ENCODE peak calls at places on chromosome 1, in seven cellular contexts. K is naive B cell; F is ureter; B is stimulated activated CD8-positive, alpha-beta memory T cell treated with anti-CD3 and anti-CD28 coated beads, Interleukin-4, amount 100 ng/mL, for 1 hour; V is NCI-H774; Y is anterior cingulate cortex; I is ovary. R is an unnamed sample.
A peak's percentile ranks its signal among the peaks of the same experiment; 100 is the strongest.

GRCh38 chr1:51313961-51314777 is 16.2 kb downstream of the TTC39A start:
- DNase-seq in K (no peak), F (no peak), B (no peak), V (no peak), Y (no peak), I (no peak), R (no peak)

GRCh38 chr1:85245456-85245855 is 14.0 kb downstream of the C1orf52 start:
- DNase-seq in K (no peak), F (no peak), B (no peak), V (no peak), Y (no peak), I (no peak), R (no peak)

GRCh38 chr1:200873671-200874397 is 1.1 kb downstream of the GPR25 start:
- DNase-seq in K (no peak), F (no peak), B (no peak), V (no peak), Y (no peak), I (no peak), R (no peak)

GRCh38 chr1:156126043-156126700 is 11.7 kb downstream of the LMNA start:
- DNase-seq in K (no peak), F (peak; percentile 95), B (no peak), V (no peak), Y (peak; percentile 26), I (peak; percentile 94), R (peak; percentile 59)

GRCh38 chr1:210251680-210252490 is 19.3 kb downstream of the SERTAD4 start:
- DNase-seq in K (no peak), F (no peak), B (no peak), V (no peak), Y (peak; percentile 57), I (peak; percentile 48), R (no peak)

GRCh38 chr1:19597463-19598309 is 46.4 kb upstream of the NBL1 start:
- DNase-seq in K (peak; percentile 58), F (no peak), B (no peak), V (no peak), Y (no peak), I (no peak), R (peak; percentile 77)

GRCh38 chr1:224198572-224198971 is 15.5 kb downstream of the DEGS1 start:
- DNase-seq in K (no peak), F (no peak), B (no peak), V (no peak), Y (no peak), I (no peak), R (no peak)

GRCh38 chr1:21270086-21270689 is 20.1 kb downstream of the ECE1 start:
- DNase-seq in K (peak; percentile 75), F (no peak), B (peak; percentile 64), V (no peak), Y (peak; percentile 17), I (peak; percentile 74), R (peak; percentile 78)

GRCh38 chr1:161772397-161772796 is 6.3 kb downstream of the ATF6 start:
- DNase-seq in K (no peak), F (no peak), B (no peak), V (no peak), Y (no peak), I (no peak), R (no peak)

GRCh38 chr1:160565568-160565967 is 13.7 kb downstream of the CD84 start:
- DNase-seq in K (no peak), F (no peak), B (no peak), V (no peak), Y (no peak), I (no peak), R (no peak)

GRCh38 chr1:47997289-47998200 is at the start of gene TRABD2B:
- DNase-seq in K (peak; percentile 44), F (peak; percentile 84), B (no peak), V (peak; percentile 65), Y (peak; percentile 70), I (peak; percentile 84), R (peak; percentile 53)

GRCh38 chr1:21524686-21525339 is 15.6 kb downstream of the ALPL start:
- DNase-seq in K (peak; percentile 39), F (no peak), B (no peak), V (no peak), Y (peak; percentile 75), I (no peak), R (no peak)

GRCh38 chr1:111992396-111992985 is 3.0 kb upstream of the KCND3 start:
- DNase-seq in K (no peak), F (no peak), B (no peak), V (no peak), Y (peak; percentile 39), I (no peak), R (no peak)

GRCh38 chr1:89735449-89735848 is 85.4 kb upstream of the LRRC8D start:
- DNase-seq in K (no peak), F (no peak), B (no peak), V (no peak), Y (no peak), I (no peak), R (no peak)

GRCh38 chr1:38512789-38513188 is 346.8 kb downstream of the RRAGC start:
- DNase-seq in K (no peak), F (peak; percentile 53), B (no peak), V (no peak), Y (no peak), I (no peak), R (no peak)

GRCh38 chr1:3471356-3472087 is 17.1 kb downstream of the ARHGEF16 start:
- DNase-seq in K (no peak), F (no peak), B (no peak), V (no peak), Y (peak; percentile 58), I (no peak), R (no peak)

GRCh38 chr1:235943581-235944114 is 76.9 kb upstream of the LYST start:
- DNase-seq in K (no peak), F (no peak), B (no peak), V (no peak), Y (no peak), I (no peak), R (no peak)

GRCh38 chr1:201877877-201878339 is 10.8 kb upstream of the SHISA4 start:
- DNase-seq in K (peak; percentile 21), F (peak; percentile 66), B (no peak), V (no peak), Y (peak; percentile 47), I (peak; percentile 54), R (peak; percentile 71)

GRCh38 chr1:206737729-206738222 is 32.8 kb upstream of the IL19 start:
- DNase-seq in K (no peak), F (no peak), B (no peak), V (no peak), Y (no peak), I (no peak), R (no peak)

GRCh38 chr1:206783506-206783905 is 11.2 kb upstream of the IL10 start:
- DNase-seq in K (no peak), F (no peak), B (no peak), V (no peak), Y (no peak), I (no peak), R (no peak)

GRCh38 chr1:93845554-93846150 is 33.4 kb downstream of the DNTTIP2 start:
- DNase-seq in K (no peak), F (no peak), B (no peak), V (no peak), Y (no peak), I (no peak), R (no peak)

GRCh38 chr1:209704584-209704983 is at the start of gene HSD11B1:
- DNase-seq in K (no peak), F (peak; percentile 81), B (no peak), V (no peak), Y (peak; percentile 64), I (peak; percentile 85), R (no peak)

GRCh38 chr1:200075938-200076546 is 48.5 kb downstream of the NR5A2 start:
- DNase-seq in K (no peak), F (no peak), B (no peak), V (no peak), Y (no peak), I (no peak), R (no peak)

GRCh38 chr1:181113061-181113695 is 24.7 kb downstream of the IER5 start:
- DNase-seq in K (no peak), F (no peak), B (no peak), V (no peak), Y (no peak), I (no peak), R (no peak)

GRCh38 chr1:115411388-115412063 is 73.5 kb upstream of the NGF start:
- DNase-seq in K (no peak), F (no peak), B (no peak), V (peak; percentile 54), Y (no peak), I (no peak), R (no peak)

GRCh38 chr1:228334226-228334935 is 72.3 kb downstream of the TRIM11 start:
- DNase-seq in K (no peak), F (no peak), B (no peak), V (no peak), Y (no peak), I (peak; percentile 23), R (no peak)

GRCh38 chr1:107626075-107626796 is 338.7 kb downstream of the VAV3 start:
- DNase-seq in K (no peak), F (no peak), B (no peak), V (no peak), Y (no peak), I (no peak), R (no peak)

GRCh38 chr1:42841010-42841409 is 5.4 kb upstream of the ZNF691 start:
- DNase-seq in K (no peak), F (no peak), B (no peak), V (no peak), Y (no peak), I (no peak), R (no peak)

GRCh38 chr1:181104790-181105133 is 16.3 kb downstream of the IER5 start:
- DNase-seq in K (peak; percentile 63), F (no peak), B (peak; percentile 16), V (no peak), Y (no peak), I (no peak), R (peak; percentile 86)